ENCODE peak calls at places on chromosomes 1 and 21, in ten cellular contexts. N, W, Q, J, P, S, H, T, F and E are unnamed samples.

GRCh38 chr1:216926681-216927080 is 203.5 kb upstream of the ESRRG start:
- DNase-seq in N (no peak), W (peak; percentile 52), Q (no peak), J (no peak), P (no peak), S (no peak), H (no peak), T (no peak), F (no peak), E (no peak)

GRCh38 chr1:214310010-214310409 is 29.1 kb downstream of the SMYD2 start:
- DNase-seq in N (peak; percentile 40), W (no peak), Q (no peak), J (no peak), P (no peak), S (no peak), H (no peak), T (no peak), F (no peak), E (no peak)

GRCh38 chr1:62796151-62796680 is 12.3 kb downstream of the ATG4C start:
- DNase-seq in N (no peak), W (no peak), Q (no peak), J (no peak), P (no peak), S (no peak), H (no peak), T (no peak), F (peak; percentile 50), E (no peak)

GRCh38 chr1:47717341-47717740 is 279.5 kb downstream of the FOXD2 start:
- DNase-seq in N (no peak), W (no peak), Q (no peak), J (no peak), P (no peak), S (no peak), H (no peak), T (no peak), F (no peak), E (no peak)

GRCh38 chr21:42959754-42960153 is 14.6 kb upstream of the PKNOX1 start:
- DNase-seq in N (no peak), W (peak; percentile 91), Q (no peak), J (no peak), P (no peak), S (no peak), H (no peak), T (no peak), F (no peak), E (no peak)

GRCh38 chr1:147337040-147337439 is 94.6 kb downstream of the CHD1L start:
- DNase-seq in N (peak; percentile 12), W (peak; percentile 97), Q (no peak), J (no peak), P (no peak), S (no peak), H (no peak), T (no peak), F (no peak), E (no peak)

GRCh38 chr1:112423207-112423606 is 27.2 kb downstream of the CTTNBP2NL start:
- DNase-seq in N (no peak), W (no peak), Q (no peak), J (no peak), P (no peak), S (no peak), H (no peak), T (no peak), F (no peak), E (no peak)

GRCh38 chr1:182634306-182635072 is 30.3 kb upstream of the RGS16 start:
- DNase-seq in N (no peak), W (no peak), Q (no peak), J (no peak), P (peak; percentile 34), S (no peak), H (no peak), T (no peak), F (peak; percentile 61), E (no peak)

GRCh38 chr21:16216595-16216994 is 486.8 kb downstream of the USP25 start:
- DNase-seq in N (no peak), W (no peak), Q (no peak), J (no peak), P (no peak), S (no peak), H (no peak), T (no peak), F (no peak), E (no peak)

DNA sequence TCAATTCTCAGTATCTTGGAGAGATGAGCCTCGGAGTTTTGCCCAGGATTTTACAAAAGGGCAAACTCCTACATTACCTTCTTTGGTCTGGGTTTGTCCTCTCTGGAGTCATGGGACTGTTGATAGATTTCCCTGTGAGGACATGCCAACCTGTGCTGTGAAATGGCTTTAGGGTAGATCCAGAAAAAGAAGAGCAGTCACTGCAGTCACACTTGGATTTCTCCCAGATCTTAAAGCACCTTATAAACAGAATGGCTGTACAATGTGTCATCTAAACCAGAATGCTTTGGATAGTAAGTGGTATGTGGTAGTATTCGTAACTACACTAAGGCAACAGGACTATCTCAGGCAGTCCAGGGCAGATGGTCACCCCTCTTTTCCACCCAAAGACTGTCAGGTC is 1.9 kb upstream of the CSRP1 start:
- DNase-seq in N (peak; percentile 77), W (no peak), Q (no peak), J (no peak), P (no peak), S (no peak), H (no peak), T (peak; percentile 82), F (no peak), E (no peak)
- H3K4me1 ChIP-seq in N (peaks cover 51% of the 10 kb centered on the region), W (peaks cover 26% of the 10 kb centered on the region), Q (peaks cover 35% of the 10 kb centered on the region), J (peaks cover 17% of the 10 kb centered on the region), P (peaks cover 21% of the 10 kb centered on the region), S (peaks cover 40% of the 10 kb centered on the region), H (peaks cover 40% of the 10 kb centered on the region), T (peaks cover 74% of the 10 kb centered on the region), F (peaks cover 77% of the 10 kb centered on the region), E (peaks cover 88% of the 10 kb centered on the region)

DNA sequence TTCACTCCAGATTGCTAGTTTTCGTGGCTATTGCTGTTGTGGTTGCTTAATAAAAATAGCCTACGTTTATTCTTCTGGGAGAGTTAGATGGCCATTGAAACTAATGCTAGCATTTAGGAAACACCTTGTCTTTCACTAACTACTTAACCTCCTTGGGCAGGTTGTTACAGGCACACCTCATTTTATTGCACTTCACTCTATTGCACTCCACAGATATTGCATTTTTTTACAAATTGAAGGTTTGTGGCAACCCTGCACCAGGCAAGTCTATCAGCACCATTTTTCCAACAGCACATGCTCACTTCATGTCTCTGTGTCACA is 11.3 kb upstream of the MARK1 start:
- DNase-seq in N (no peak), W (no peak), Q (no peak), J (no peak), P (no peak), S (no peak), H (no peak), T (no peak), F (no peak), E (no peak)
- H3K9me2 ChIP-seq in N (no peaks in the 10 kb centered on the region), W (no peaks in the 10 kb centered on the region), Q (no peaks in the 10 kb centered on the region), J (no peaks in the 10 kb centered on the region), P (no peaks in the 10 kb centered on the region), S (no peaks in the 10 kb centered on the region), H (no peaks in the 10 kb centered on the region), T (no peaks in the 10 kb centered on the region), F (no peaks in the 10 kb centered on the region), E (no peaks in the 10 kb centered on the region)

DNA sequence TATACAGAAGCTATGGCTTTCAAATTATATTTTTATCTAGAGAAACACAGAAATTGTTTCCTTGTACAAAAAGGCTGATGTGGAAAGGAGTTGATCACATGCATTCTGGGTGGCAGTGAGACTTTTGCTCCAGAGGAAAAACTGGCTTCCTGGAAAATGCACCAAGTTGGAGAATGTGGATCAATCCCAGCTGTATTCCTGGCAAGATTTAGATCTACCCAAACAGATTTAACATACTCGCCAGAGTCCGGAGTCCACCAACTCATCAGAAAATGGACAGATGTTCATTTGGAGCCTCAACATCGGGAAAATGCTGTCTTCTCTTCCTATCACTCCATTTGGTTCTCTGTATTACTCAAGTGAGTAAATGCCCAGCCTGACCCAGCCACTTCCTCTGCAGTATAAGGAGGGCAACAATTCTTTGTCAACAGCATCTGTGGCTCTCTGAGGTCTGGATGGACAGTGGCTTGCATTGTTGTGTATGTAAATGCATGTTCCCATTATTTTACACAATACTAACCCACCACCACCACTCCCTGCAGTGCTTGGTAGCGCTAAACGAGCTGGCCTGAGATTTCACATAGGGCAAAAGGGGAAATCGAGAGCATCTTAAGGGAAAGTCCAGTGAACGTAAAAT is 226.2 kb upstream of the IRF2BP2 start:
- DNase-seq in N (no peak), W (no peak), Q (no peak), J (no peak), P (no peak), S (no peak), H (no peak), T (no peak), F (no peak), E (no peak)
- H3K4me1 ChIP-seq in N (peaks cover 6% of the 10 kb centered on the region), W (no peaks in the 10 kb centered on the region), Q (peaks cover 13% of the 10 kb centered on the region), J (no peaks in the 10 kb centered on the region), P (no peaks in the 10 kb centered on the region), S (no peaks in the 10 kb centered on the region), H (peaks cover 17% of the 10 kb centered on the region), T (no peaks in the 10 kb centered on the region), F (no peaks in the 10 kb centered on the region), E (peaks cover 13% of the 10 kb centered on the region)

GRCh38 chr1:218658899-218659298 is 313.8 kb downstream of the TGFB2 start:
- DNase-seq in N (peak; percentile 91), W (no peak), Q (no peak), J (no peak), P (no peak), S (no peak), H (peak; percentile 34), T (peak; percentile 95), F (no peak), E (no peak)

GRCh38 chr1:218658294-218658693 is 313.2 kb downstream of the TGFB2 start:
- DNase-seq in N (peak; percentile 32), W (no peak), Q (no peak), J (no peak), P (no peak), S (no peak), H (no peak), T (peak; percentile 59), F (no peak), E (no peak)

GRCh38 chr1:218659911-218660677 is 315.0 kb downstream of the TGFB2 start:
- DNase-seq in N (peak; percentile 53), W (no peak), Q (no peak), J (no peak), P (no peak), S (no peak), H (peak; percentile 23), T (no peak), F (no peak), E (no peak)

GRCh38 chr1:218660678-218661053 is 315.5 kb downstream of the TGFB2 start:
- DNase-seq in N (peak; percentile 84), W (no peak), Q (peak; percentile 81), J (peak; percentile 26), P (no peak), S (no peak), H (peak; percentile 23), T (peak; percentile 98), F (no peak), E (no peak)

DNA sequence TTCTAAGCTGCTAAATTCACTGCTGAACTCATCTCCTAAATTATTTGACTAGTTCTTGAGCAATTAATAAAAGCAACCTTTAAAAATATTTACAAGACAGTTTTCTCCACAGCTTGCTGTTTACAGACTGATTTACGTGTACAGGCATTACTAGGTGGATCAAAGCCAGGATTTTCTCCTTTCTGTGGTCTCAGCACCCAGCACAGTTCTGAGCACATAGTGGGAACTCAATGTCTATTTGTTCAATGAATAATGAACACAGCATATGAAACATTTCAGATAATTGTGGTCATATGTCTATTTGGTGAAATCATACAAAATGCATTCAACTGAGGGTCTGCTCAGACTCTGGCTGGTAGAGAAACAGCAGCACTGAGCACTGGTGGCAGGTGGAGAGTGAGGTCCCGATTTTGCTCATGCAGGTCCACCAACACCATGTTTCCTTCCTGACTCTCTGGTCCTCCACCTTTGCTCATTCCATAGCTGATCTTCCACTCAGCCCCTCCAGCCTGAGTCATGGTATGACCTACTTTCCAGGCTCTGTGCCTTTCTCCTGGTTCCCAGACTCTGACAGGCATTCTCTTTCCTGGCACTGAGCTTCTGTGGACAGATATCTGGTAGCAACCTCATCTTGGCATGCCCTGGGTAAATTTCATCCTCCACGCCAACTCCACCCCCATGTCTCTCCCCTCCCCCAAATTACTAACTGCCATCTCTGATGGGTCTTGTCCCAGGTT is 311.3 kb downstream of the TGFB2 start:
- DNase-seq in N (peak; percentile 45), W (no peak), Q (no peak), J (no peak), P (no peak), S (no peak), H (no peak), T (peak; percentile 94), F (no peak), E (no peak)
- H3K9me2 ChIP-seq in N (no peaks in the 10 kb centered on the region), W (no peaks in the 10 kb centered on the region), Q (no peaks in the 10 kb centered on the region), J (no peaks in the 10 kb centered on the region), P (no peaks in the 10 kb centered on the region), S (no peaks in the 10 kb centered on the region), H (no peaks in the 10 kb centered on the region), T (peaks cover 4% of the 10 kb centered on the region), F (no peaks in the 10 kb centered on the region), E (no peaks in the 10 kb centered on the region)